ENCODE peak calls at places on chromosomes 13 and 19, in eight cellular contexts. One of them, this sample, is unnamed.

GRCh38 chr13:35448465-35448864 is 28.0 kb downstream of the MAB21L1 start:
- DNase-seq in endodermal cell: no peak
- DNase-seq in RWPE1: no peak
- DNase-seq in heart left ventricle: no peak
- DNase-seq in sigmoid colon: no peak
- DNase-seq in lower lobe of right lung: no peak
- DNase-seq in astrocyte: no peak
- DNase-seq in tibial nerve: no peak
- DNase-seq in this sample: no peak

GRCh38 chr19:46291829-46292228 is 5.0 kb upstream of the HIF3A start:
- DNase-seq in astrocyte: no peak
- DNase-seq in endodermal cell: no peak
- DNase-seq in tibial nerve: no peak
- DNase-seq in lower lobe of right lung: no peak
- DNase-seq in sigmoid colon: no peak
- DNase-seq in heart left ventricle: no peak
- DNase-seq in RWPE1: no peak
- DNase-seq in this sample: no peak

GRCh38 chr13:25717798-25718197 is 334.0 kb downstream of the SHISA2 start:
- DNase-seq in sigmoid colon: no peak
- DNase-seq in lower lobe of right lung: no peak
- DNase-seq in heart left ventricle: no peak
- DNase-seq in tibial nerve: no peak
- DNase-seq in endodermal cell: no peak
- DNase-seq in astrocyte: no peak
- DNase-seq in RWPE1: no peak
- DNase-seq in this sample: no peak

GRCh38 chr13:30934381-30934780 is 1.9 kb downstream of the TEX26 start:
- DNase-seq in astrocyte: no peak
- DNase-seq in RWPE1: no peak
- DNase-seq in sigmoid colon: no peak
- DNase-seq in heart left ventricle: no peak
- DNase-seq in tibial nerve: no peak
- DNase-seq in endodermal cell: peak; percentile 78
- DNase-seq in lower lobe of right lung: no peak
- DNase-seq in this sample: no peak

GRCh38 chr19:33493401-33494275 is 28.0 kb downstream of the PEPD start:
- DNase-seq in tibial nerve: no peak
- DNase-seq in lower lobe of right lung: peak; percentile 26
- DNase-seq in sigmoid colon: peak; percentile 56
- DNase-seq in RWPE1: no peak
- DNase-seq in endodermal cell: no peak
- DNase-seq in heart left ventricle: no peak
- DNase-seq in astrocyte: no peak
- DNase-seq in this sample: no peak

GRCh38 chr19:27974082-27974513 is 1238.9 kb downstream of the UQCRFS1 start:
- DNase-seq in lower lobe of right lung: no peak
- DNase-seq in tibial nerve: no peak
- DNase-seq in astrocyte: peak; percentile 41
- DNase-seq in heart left ventricle: no peak
- DNase-seq in endodermal cell: peak; percentile 83
- DNase-seq in RWPE1: no peak
- DNase-seq in sigmoid colon: no peak
- DNase-seq in this sample: peak; percentile 50

GRCh38 chr19:3097442-3097871 is 3.3 kb downstream of the GNA11 start:
- DNase-seq in astrocyte: no peak
- DNase-seq in heart left ventricle: no peak
- DNase-seq in RWPE1: no peak
- DNase-seq in lower lobe of right lung: no peak
- DNase-seq in sigmoid colon: no peak
- DNase-seq in endodermal cell: no peak
- DNase-seq in tibial nerve: no peak
- DNase-seq in this sample: no peak

GRCh38 chr19:4776436-4777205 is 14.9 kb upstream of the FEM1A start:
- DNase-seq in lower lobe of right lung: no peak
- DNase-seq in astrocyte: no peak
- DNase-seq in endodermal cell: no peak
- DNase-seq in sigmoid colon: no peak
- DNase-seq in tibial nerve: no peak
- DNase-seq in RWPE1: no peak
- DNase-seq in heart left ventricle: no peak
- DNase-seq in this sample: no peak

GRCh38 chr13:54845351-54845965 is 1816.8 kb downstream of the OLFM4 start:
- DNase-seq in heart left ventricle: no peak
- DNase-seq in astrocyte: no peak
- DNase-seq in endodermal cell: no peak
- DNase-seq in RWPE1: no peak
- DNase-seq in lower lobe of right lung: no peak
- DNase-seq in sigmoid colon: no peak
- DNase-seq in tibial nerve: no peak
- DNase-seq in this sample: no peak

GRCh38 chr13:114303700-114304327 is 10.5 kb upstream of the CHAMP1 start:
- DNase-seq in heart left ventricle: no peak
- DNase-seq in tibial nerve: no peak
- DNase-seq in astrocyte: no peak
- DNase-seq in lower lobe of right lung: no peak
- DNase-seq in sigmoid colon: no peak
- DNase-seq in RWPE1: no peak
- DNase-seq in endodermal cell: no peak
- DNase-seq in this sample: no peak

GRCh38 chr13:110897521-110897920 is 17.3 kb downstream of the ANKRD10 start:
- DNase-seq in lower lobe of right lung: no peak
- DNase-seq in sigmoid colon: no peak
- DNase-seq in heart left ventricle: no peak
- DNase-seq in endodermal cell: no peak
- DNase-seq in RWPE1: no peak
- DNase-seq in tibial nerve: no peak
- DNase-seq in astrocyte: no peak
- DNase-seq in this sample: no peak

GRCh38 chr13:24341439-24341838 is 32.1 kb downstream of the C1QTNF9 start:
- DNase-seq in heart left ventricle: no peak
- DNase-seq in tibial nerve: no peak
- DNase-seq in RWPE1: no peak
- DNase-seq in lower lobe of right lung: no peak
- DNase-seq in astrocyte: no peak
- DNase-seq in sigmoid colon: no peak
- DNase-seq in endodermal cell: no peak
- DNase-seq in this sample: no peak

GRCh38 chr13:42279080-42279479 is 7.1 kb downstream of the AKAP11 start:
- DNase-seq in heart left ventricle: no peak
- DNase-seq in lower lobe of right lung: no peak
- DNase-seq in astrocyte: peak; percentile 36
- DNase-seq in endodermal cell: no peak
- DNase-seq in sigmoid colon: no peak
- DNase-seq in RWPE1: no peak
- DNase-seq in tibial nerve: no peak
- DNase-seq in this sample: no peak

GRCh38 chr19:16359074-16359473 is 34.4 kb downstream of the KLF2 start:
- DNase-seq in astrocyte: no peak
- DNase-seq in lower lobe of right lung: no peak
- DNase-seq in endodermal cell: no peak
- DNase-seq in sigmoid colon: no peak
- DNase-seq in tibial nerve: no peak
- DNase-seq in heart left ventricle: no peak
- DNase-seq in RWPE1: no peak
- DNase-seq in this sample: no peak
- H3K27ac ChIP-seq in astrocyte: no peak overlapping the region
- H3K27ac ChIP-seq in lower lobe of right lung: no peak overlapping the region
- H3K27ac ChIP-seq in endodermal cell: no peak overlapping the region
- H3K27ac ChIP-seq in sigmoid colon: no peak overlapping the region
- H3K27ac ChIP-seq in tibial nerve: no peak overlapping the region
- H3K27ac ChIP-seq in heart left ventricle: no peak overlapping the region
- H3K27ac ChIP-seq in RWPE1: peak overlapping the region; percentile 52
- H3K27ac ChIP-seq in this sample: no peak overlapping the region

GRCh38 chr19:15453091-15453498 is 3.3 kb upstream of the WIZ start:
- DNase-seq in lower lobe of right lung: peak; percentile 59
- DNase-seq in sigmoid colon: no peak
- DNase-seq in astrocyte: no peak
- DNase-seq in endodermal cell: peak; percentile 78
- DNase-seq in RWPE1: no peak
- DNase-seq in tibial nerve: no peak
- DNase-seq in heart left ventricle: no peak
- DNase-seq in this sample: no peak

GRCh38 chr19:15453906-15454305 is 4.2 kb upstream of the WIZ start:
- DNase-seq in tibial nerve: no peak
- DNase-seq in heart left ventricle: no peak
- DNase-seq in sigmoid colon: no peak
- DNase-seq in endodermal cell: no peak
- DNase-seq in RWPE1: no peak
- DNase-seq in lower lobe of right lung: no peak
- DNase-seq in astrocyte: no peak
- DNase-seq in this sample: no peak

GRCh38 chr19:15450528-15450890 is 753 bp upstream of the WIZ start:
- DNase-seq in lower lobe of right lung: no peak
- DNase-seq in tibial nerve: no peak
- DNase-seq in sigmoid colon: no peak
- DNase-seq in endodermal cell: no peak
- DNase-seq in RWPE1: no peak
- DNase-seq in astrocyte: no peak
- DNase-seq in heart left ventricle: no peak
- DNase-seq in this sample: no peak

GRCh38 chr19:15454371-15454800 is 4.6 kb upstream of the WIZ start:
- DNase-seq in sigmoid colon: no peak
- DNase-seq in RWPE1: no peak
- DNase-seq in heart left ventricle: no peak
- DNase-seq in lower lobe of right lung: no peak
- DNase-seq in tibial nerve: no peak
- DNase-seq in endodermal cell: no peak
- DNase-seq in astrocyte: no peak
- DNase-seq in this sample: no peak

GRCh38 chr19:15452111-15453047 is 2.6 kb upstream of the WIZ start:
- DNase-seq in lower lobe of right lung: peak; percentile 91
- DNase-seq in RWPE1: peak; percentile 96
- DNase-seq in endodermal cell: peak; percentile 99
- DNase-seq in heart left ventricle: peak; percentile 91
- DNase-seq in astrocyte: peak; percentile 43
- DNase-seq in tibial nerve: peak; percentile 90
- DNase-seq in sigmoid colon: peak; percentile 96
- DNase-seq in this sample: no peak
- H3K27ac ChIP-seq in lower lobe of right lung: peak overlapping the region; percentile 43
- H3K27ac ChIP-seq in RWPE1: peak overlapping the region; percentile 71
- H3K27ac ChIP-seq in endodermal cell: no peak overlapping the region
- H3K27ac ChIP-seq in heart left ventricle: peak overlapping the region; percentile 72
- H3K27ac ChIP-seq in astrocyte: no peak overlapping the region
- H3K27ac ChIP-seq in tibial nerve: peak overlapping the region; percentile 66
- H3K27ac ChIP-seq in sigmoid colon: peak overlapping the region; percentile 71
- H3K27ac ChIP-seq in this sample: no peak overlapping the region

GRCh38 chr13:48159436-48160225 is 64.7 kb upstream of the MED4 start:
- DNase-seq in heart left ventricle: no peak
- DNase-seq in sigmoid colon: no peak
- DNase-seq in lower lobe of right lung: no peak
- DNase-seq in RWPE1: peak; percentile 48
- DNase-seq in tibial nerve: no peak
- DNase-seq in astrocyte: peak; percentile 26
- DNase-seq in endodermal cell: peak; percentile 64
- DNase-seq in this sample: no peak
- H3K27ac ChIP-seq in heart left ventricle: no peak overlapping the region
- H3K27ac ChIP-seq in sigmoid colon: no peak overlapping the region
- H3K27ac ChIP-seq in lower lobe of right lung: peak overlapping the region; percentile 83
- H3K27ac ChIP-seq in RWPE1: peak overlapping the region; percentile 89
- H3K27ac ChIP-seq in tibial nerve: peak overlapping the region; percentile 85
- H3K27ac ChIP-seq in astrocyte: no peak overlapping the region
- H3K27ac ChIP-seq in endodermal cell: no peak overlapping the region
- H3K27ac ChIP-seq in this sample: no peak overlapping the region

DNA sequence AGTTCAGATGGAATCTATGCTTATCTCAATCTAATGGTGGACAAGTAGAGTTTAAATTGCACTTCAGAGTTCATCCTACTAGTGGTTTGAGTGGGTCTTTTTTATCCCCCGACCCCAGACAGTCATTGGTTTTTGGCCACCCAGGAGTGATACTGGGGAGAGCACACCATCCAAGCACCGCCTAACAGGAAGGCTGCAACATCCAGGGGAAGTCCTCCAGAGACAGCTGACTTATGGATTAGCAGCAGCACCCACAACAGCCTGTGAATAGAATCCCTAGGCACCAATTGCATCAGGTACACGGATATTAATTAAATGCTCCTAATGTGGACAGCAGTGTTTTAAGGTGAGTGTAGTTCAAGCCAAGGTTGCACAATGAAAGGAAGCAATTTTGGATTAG is 236.7 kb downstream of the NHLRC3 start:
- DNase-seq in sigmoid colon: no peak
- DNase-seq in astrocyte: no peak
- DNase-seq in RWPE1: no peak
- DNase-seq in heart left ventricle: no peak
- DNase-seq in tibial nerve: no peak
- DNase-seq in lower lobe of right lung: no peak
- DNase-seq in endodermal cell: no peak
- DNase-seq in this sample: no peak
- H3K27ac ChIP-seq in sigmoid colon: no peak overlapping the region
- H3K27ac ChIP-seq in astrocyte: no peak overlapping the region
- H3K27ac ChIP-seq in RWPE1: no peak overlapping the region
- H3K27ac ChIP-seq in heart left ventricle: no peak overlapping the region
- H3K27ac ChIP-seq in tibial nerve: no peak overlapping the region
- H3K27ac ChIP-seq in lower lobe of right lung: no peak overlapping the region
- H3K27ac ChIP-seq in endodermal cell: no peak overlapping the region
- H3K27ac ChIP-seq in this sample: no peak overlapping the region

GRCh38 chr13:49972709-49973108 is 24.1 kb upstream of the TRIM13 start:
- DNase-seq in lower lobe of right lung: no peak
- DNase-seq in astrocyte: no peak
- DNase-seq in endodermal cell: no peak
- DNase-seq in RWPE1: no peak
- DNase-seq in sigmoid colon: no peak
- DNase-seq in heart left ventricle: no peak
- DNase-seq in tibial nerve: no peak
- DNase-seq in this sample: no peak
- H3K27ac ChIP-seq in lower lobe of right lung: no peak overlapping the region
- H3K27ac ChIP-seq in astrocyte: no peak overlapping the region
- H3K27ac ChIP-seq in endodermal cell: no peak overlapping the region
- H3K27ac ChIP-seq in RWPE1: no peak overlapping the region
- H3K27ac ChIP-seq in sigmoid colon: no peak overlapping the region
- H3K27ac ChIP-seq in heart left ventricle: no peak overlapping the region
- H3K27ac ChIP-seq in tibial nerve: no peak overlapping the region
- H3K27ac ChIP-seq in this sample: no peak overlapping the region

GRCh38 chr13:51624695-51625345 is 40.6 kb downstream of the WDFY2 start:
- DNase-seq in sigmoid colon: no peak
- DNase-seq in tibial nerve: no peak
- DNase-seq in lower lobe of right lung: no peak
- DNase-seq in endodermal cell: no peak
- DNase-seq in astrocyte: no peak
- DNase-seq in heart left ventricle: no peak
- DNase-seq in RWPE1: no peak
- DNase-seq in this sample: no peak
- H3K27ac ChIP-seq in sigmoid colon: no peak overlapping the region
- H3K27ac ChIP-seq in tibial nerve: no peak overlapping the region
- H3K27ac ChIP-seq in lower lobe of right lung: no peak overlapping the region
- H3K27ac ChIP-seq in endodermal cell: no peak overlapping the region
- H3K27ac ChIP-seq in astrocyte: no peak overlapping the region
- H3K27ac ChIP-seq in heart left ventricle: no peak overlapping the region
- H3K27ac ChIP-seq in RWPE1: peak overlapping the region; percentile 62
- H3K27ac ChIP-seq in this sample: peak overlapping the region; percentile 93

GRCh38 chr19:1136918-1137317 is 33.1 kb downstream of the GPX4 start:
- DNase-seq in lower lobe of right lung: no peak
- DNase-seq in RWPE1: no peak
- DNase-seq in astrocyte: no peak
- DNase-seq in endodermal cell: no peak
- DNase-seq in sigmoid colon: no peak
- DNase-seq in heart left ventricle: no peak
- DNase-seq in tibial nerve: no peak
- DNase-seq in this sample: no peak
- H3K27ac ChIP-seq in lower lobe of right lung: peak overlapping the region; percentile 73
- H3K27ac ChIP-seq in RWPE1: peak overlapping the region; percentile 93
- H3K27ac ChIP-seq in astrocyte: no peak overlapping the region
- H3K27ac ChIP-seq in endodermal cell: no peak overlapping the region
- H3K27ac ChIP-seq in sigmoid colon: no peak overlapping the region
- H3K27ac ChIP-seq in heart left ventricle: no peak overlapping the region
- H3K27ac ChIP-seq in tibial nerve: peak overlapping the region; percentile 53
- H3K27ac ChIP-seq in this sample: no peak overlapping the region